ENCODE peak calls at places on chromosomes 13 and 19, in nine cellular contexts. A is SK-N-SH; O is A673; U is CD8-positive, alpha-beta T cell; X is astrocyte of the spinal cord; Z is OCI-LY7; K is mucosa of descending colon; B is fibroblast of lung; N is suprapubic skin. J is an unnamed sample.

GRCh38 chr13:54592201-54592600 is 1563.6 kb downstream of the OLFM4 start:
- DNase-seq in N (no peak), X (no peak), U (no peak), B (no peak), O (no peak), A (no peak), Z (no peak), K (no peak), J (no peak)

GRCh38 chr13:30569901-30570576 is 47.7 kb upstream of the USPL1 start:
- DNase-seq in B (peak; percentile 95), U (no peak), O (peak; percentile 81), A (no peak), N (no peak), K (no peak), Z (no peak), X (peak; percentile 96), J (peak; percentile 94)

GRCh38 chr19:40398417-40399056 is 8.6 kb upstream of the HIPK4 start:
- DNase-seq in X (peak; percentile 36), B (no peak), K (peak; percentile 79), Z (peak; percentile 67), A (peak; percentile 78), O (no peak), U (peak; percentile 34), N (no peak), J (no peak)

GRCh38 chr19:8163781-8164180 is 14.4 kb upstream of the FBN3 start:
- DNase-seq in K (no peak), N (no peak), O (no peak), X (no peak), U (no peak), Z (no peak), A (no peak), B (peak; percentile 73), J (no peak)

GRCh38 chr13:37429976-37430375 is 168.6 kb downstream of the POSTN start:
- DNase-seq in U (no peak), K (no peak), Z (no peak), X (peak; percentile 69), N (no peak), O (no peak), B (peak; percentile 96), A (no peak), J (peak; percentile 93)

GRCh38 chr13:95643814-95644598 is 500 bp downstream of the DZIP1 start:
- DNase-seq in Z (no peak), N (no peak), A (peak; percentile 80), O (peak; percentile 15), B (peak; percentile 56), X (peak; percentile 60), K (no peak), U (no peak), J (no peak)

GRCh38 chr19:33234736-33235135 is 9.1 kb upstream of the SLC7A10 start:
- DNase-seq in O (no peak), A (no peak), X (no peak), U (no peak), B (no peak), K (no peak), N (no peak), Z (no peak), J (no peak)

GRCh38 chr19:33956941-33957340 is 160.3 kb downstream of the KCTD15 start:
- DNase-seq in X (no peak), K (no peak), N (no peak), U (no peak), A (no peak), B (no peak), Z (no peak), O (no peak), J (no peak)

GRCh38 chr19:35073516-35073915 is 32.0 kb downstream of the HPN start:
- DNase-seq in K (no peak), O (no peak), Z (no peak), X (no peak), B (no peak), N (no peak), A (no peak), U (no peak), J (no peak)

GRCh38 chr13:89465366-89465765 is 1794.2 kb downstream of the SLITRK5 start:
- DNase-seq in U (no peak), N (no peak), K (no peak), A (no peak), X (peak; percentile 90), O (peak; percentile 4), Z (no peak), B (peak; percentile 51), J (peak; percentile 87)

GRCh38 chr13:102555914-102556553 is 40.8 kb upstream of the TPP2 start:
- DNase-seq in B (peak; percentile 56), Z (peak; percentile 14), U (no peak), K (peak; percentile 6), O (peak; percentile 84), N (no peak), A (peak; percentile 47), X (peak; percentile 51), J (peak; percentile 6)

GRCh38 chr13:40352807-40353562 is 313.5 kb downstream of the FOXO1 start:
- DNase-seq in N (peak; percentile 86), U (no peak), B (peak; percentile 71), A (peak; percentile 25), O (no peak), X (no peak), K (no peak), Z (no peak), J (peak; percentile 50)

GRCh38 chr13:26946675-26947342 is 186.2 kb upstream of the GPR12 start:
- DNase-seq in K (no peak), B (peak; percentile 78), X (peak; percentile 43), N (peak; percentile 37), U (no peak), Z (peak; percentile 65), A (peak; percentile 48), O (peak; percentile 48), J (no peak)

GRCh38 chr13:60733933-60734332 is 336.9 kb downstream of the TDRD3 start:
- DNase-seq in B (no peak), X (no peak), N (no peak), A (no peak), Z (no peak), U (no peak), O (no peak), K (no peak), J (no peak)

GRCh38 chr13:92510416-92510815 is 716.2 kb upstream of the GPC6 start:
- DNase-seq in N (no peak), A (no peak), U (no peak), K (no peak), X (peak; percentile 72), Z (peak; percentile 4), B (peak; percentile 38), O (no peak), J (peak; percentile 30)

GRCh38 chr13:32511482-32511881 is 27.1 kb downstream of the N4BP2L2 start:
- DNase-seq in X (no peak), N (no peak), O (no peak), A (peak; percentile 36), B (no peak), Z (no peak), U (no peak), K (no peak), J (no peak)

GRCh38 chr19:14113762-14114414 is 3.7 kb downstream of the PRKACA start:
- DNase-seq in Z (peak; percentile 31), X (no peak), O (no peak), N (no peak), K (peak; percentile 60), A (no peak), U (no peak), B (no peak), J (no peak)

GRCh38 chr19:14111486-14111885 is 6.1 kb downstream of the PRKACA start:
- DNase-seq in U (no peak), A (no peak), Z (no peak), K (no peak), N (no peak), X (no peak), O (no peak), B (no peak), J (no peak)

GRCh38 chr19:14112809-14113385 is 4.7 kb downstream of the PRKACA start:
- DNase-seq in Z (no peak), N (no peak), B (no peak), A (no peak), O (no peak), K (no peak), U (no peak), X (no peak), J (no peak)

GRCh38 chr19:14110650-14111049 is 6.9 kb downstream of the PRKACA start:
- DNase-seq in O (no peak), U (no peak), A (no peak), X (no peak), N (no peak), K (no peak), B (no peak), Z (no peak), J (no peak)

DNA sequence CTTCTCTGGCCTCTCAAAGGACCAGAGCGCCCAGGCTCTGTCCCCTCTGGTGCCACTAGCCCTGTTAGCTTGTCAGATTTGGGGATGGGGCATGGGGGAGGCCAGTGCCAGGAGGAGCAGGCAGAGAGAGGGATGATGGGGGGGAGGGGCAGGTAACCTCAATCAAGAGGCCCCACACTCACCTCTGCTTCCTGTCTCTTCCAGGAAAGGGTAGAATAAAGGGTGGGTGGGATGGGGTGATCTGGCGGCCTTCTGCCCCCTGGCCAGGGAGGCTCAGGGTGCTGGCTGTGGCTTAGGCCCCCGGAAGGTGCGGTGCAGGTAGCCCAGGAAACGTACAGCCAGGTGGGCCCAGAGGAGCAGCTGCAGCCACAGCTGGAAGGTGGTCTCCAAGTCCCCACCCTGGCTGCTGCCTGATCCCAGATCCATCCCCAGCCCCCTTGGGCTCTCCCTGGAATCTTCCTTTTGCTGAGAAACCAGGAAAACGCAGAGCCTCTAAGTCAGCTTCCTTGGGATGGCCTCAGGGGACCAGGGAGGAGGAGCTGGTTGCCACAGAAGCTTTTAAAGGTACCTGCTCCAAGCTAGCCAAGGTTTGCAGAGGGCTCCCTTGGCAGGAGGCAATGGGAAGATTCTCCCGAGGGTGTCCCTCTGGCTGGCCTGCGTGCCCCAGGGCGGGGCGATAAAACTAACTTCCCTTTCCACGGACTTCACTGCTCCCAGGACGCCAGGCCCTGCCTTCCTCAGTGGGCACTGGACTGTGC is 5.3 kb downstream of the PRKACA start:
- DNase-seq in B (no peak), Z (no peak), U (no peak), X (no peak), O (no peak), K (no peak), A (no peak), N (no peak), J (no peak)
- H3K4me3 ChIP-seq in B (no peak overlapping the region), Z (no peak overlapping the region), U (no peak overlapping the region), X (no peak overlapping the region), O (no peak overlapping the region), K (no peak overlapping the region), A (no peak overlapping the region), N (peak overlapping the region; percentile 28), J (peak overlapping the region; percentile 7)

GRCh38 chr19:4326837-4327251 is 11.8 kb downstream of the STAP2 start:
- DNase-seq in B (no peak), O (peak; percentile 55), U (no peak), A (peak; percentile 75), N (no peak), X (no peak), Z (no peak), K (no peak), J (no peak)
- H3K4me3 ChIP-seq in B (no peak overlapping the region), O (peak overlapping the region; percentile 44), U (peak overlapping the region; percentile 81), A (peak overlapping the region; percentile 83), N (no peak overlapping the region), X (peak overlapping the region; percentile 15), Z (no peak overlapping the region), K (no peak overlapping the region), J (peak overlapping the region; percentile 14)

GRCh38 chr19:50711805-50712204 is 7.8 kb downstream of the SHANK1 start:
- DNase-seq in K (no peak), U (no peak), X (no peak), A (no peak), O (no peak), N (no peak), Z (no peak), B (no peak), J (no peak)
- H3K4me3 ChIP-seq in K (no peak overlapping the region), U (no peak overlapping the region), X (no peak overlapping the region), A (no peak overlapping the region), O (no peak overlapping the region), N (no peak overlapping the region), Z (no peak overlapping the region), B (no peak overlapping the region), J (no peak overlapping the region)

GRCh38 chr19:5036733-5037681 is 68.1 kb downstream of the KDM4B start:
- DNase-seq in O (peak; percentile 64), A (peak; percentile 88), B (peak; percentile 47), K (no peak), U (no peak), X (peak; percentile 66), N (no peak), Z (no peak), J (no peak)
- H3K4me3 ChIP-seq in O (no peak overlapping the region), A (no peak overlapping the region), B (peak overlapping the region; percentile 4), K (no peak overlapping the region), U (no peak overlapping the region), X (no peak overlapping the region), N (peak overlapping the region; percentile 13), Z (no peak overlapping the region), J (no peak overlapping the region)

J was measured in skeletal muscle cell.